ENCODE peak calls at places on chromosome 2, in four cellular contexts. A is kidney; X is activated CD8-positive, alpha-beta memory T cell treated with anti-CD3 and anti-CD28 coated beads for 48 hours; I is CD8-positive, alpha-beta T cell. T is an unnamed sample.

GRCh38 chr2:37934591-37935513 is 9.8 kb downstream of the RMDN2 start:
- DNase-seq in A (no peak), X (no peak), I (no peak), T (no peak)

GRCh38 chr2:21415234-21415633 is 291.5 kb downstream of the TDRD15 start:
- DNase-seq in A (no peak), X (no peak), I (no peak), T (peak)

GRCh38 chr2:234393352-234393751 is 103.5 kb downstream of the ARL4C start:
- DNase-seq in A (no peak), X (no peak), I (no peak), T (no peak)

GRCh38 chr2:142857247-142858154 is 20.0 kb upstream of the KYNU start:
- DNase-seq in A (no peak), X (no peak), I (no peak), T (no peak)

GRCh38 chr2:127993659-127994058 is 34.2 kb downstream of the SAP130 start:
- DNase-seq in A (no peak), X (no peak), I (no peak), T (no peak)

GRCh38 chr2:42047488-42048317 is at the start of gene PKDCC:
- DNase-seq in A (peak), X (no peak), I (no peak), T (peak)

GRCh38 chr2:45339253-45339652 is 271.8 kb downstream of the SRBD1 start:
- DNase-seq in A (no peak), X (no peak), I (no peak), T (no peak)

GRCh38 chr2:188345020-188345419 is 53.3 kb downstream of the GULP1 start:
- DNase-seq in A (no peak), X (no peak), I (no peak), T (no peak)

GRCh38 chr2:129318581-129319421 is 660.7 kb upstream of the RAB6C start:
- DNase-seq in A (no peak), X (no peak), I (no peak), T (peak)

GRCh38 chr2:23092831-23093230 is 292.1 kb upstream of the KLHL29 start:
- DNase-seq in A (no peak), X (no peak), I (no peak), T (no peak)

GRCh38 chr2:24970483-24971299 is 1.1 kb downstream of the DNAJC27 start:
- DNase-seq in A (no peak), X (peak), I (no peak), T (no peak)

GRCh38 chr2:190344275-190344827 is 962 bp downstream of the INPP1 start:
- DNase-seq in A (no peak), X (no peak), I (no peak), T (no peak)

GRCh38 chr2:191304939-191305875 is 60.0 kb downstream of the MYO1B start:
- DNase-seq in A (no peak), X (no peak), I (no peak), T (no peak)

GRCh38 chr2:88116669-88117432 is 11.0 kb downstream of the FABP1 start:
- DNase-seq in A (no peak), X (no peak), I (no peak), T (no peak)

GRCh38 chr2:134246154-134246874 is 7.6 kb upstream of the MGAT5 start:
- DNase-seq in A (no peak), X (no peak), I (no peak), T (no peak)

GRCh38 chr2:85743304-85743978 is 10.3 kb upstream of the ATOH8 start:
- DNase-seq in A (no peak), X (no peak), I (no peak), T (peak)

GRCh38 chr2:127324635-127325034 is 30.7 kb upstream of the ERCC3 start:
- DNase-seq in A (no peak), X (no peak), I (no peak), T (peak)

GRCh38 chr2:10507106-10507505 is 59.0 kb upstream of the ODC1 start:
- DNase-seq in A (peak), X (no peak), I (no peak), T (no peak)

GRCh38 chr2:117982376-117983033 is 31.4 kb downstream of the CCDC93 start:
- DNase-seq in A (no peak), X (no peak), I (no peak), T (peak)

GRCh38 chr2:232795920-232796319 is 19.6 kb upstream of the KCNJ13 start:
- DNase-seq in A (no peak), X (no peak), I (no peak), T (no peak)

GRCh38 chr2:230964136-230964730 is 31.7 kb upstream of the SPATA3 start:
- DNase-seq in A (no peak), X (no peak), I (no peak), T (no peak)

T was measured in K562.